ENCODE peak calls at places on chromosomes 1 and 21, in six cellular contexts. Q is upper lobe of left lung, P is transverse colon, Z is GM12892, L is body of pancreas, N is ovary. D is an unnamed sample.

GRCh38 chr1:179921981-179922380 is 32.6 kb upstream of the CEP350 start:
- DNase-seq in Z (no peak), P (no peak), N (no peak), L (no peak), Q (no peak), D (no peak)

GRCh38 chr1:118101445-118101844 is 83.6 kb downstream of the SPAG17 start:
- DNase-seq in Z (no peak), N (no peak), P (no peak), L (peak; percentile 25), Q (no peak), D (no peak)

GRCh38 chr1:9884805-9885204 is 25.3 kb downstream of the CTNNBIP1 start:
- DNase-seq in N (no peak), Z (no peak), P (no peak), Q (no peak), L (no peak), D (no peak)

GRCh38 chr1:218524526-218524925 is 179.4 kb downstream of the TGFB2 start:
- DNase-seq in Q (peak; percentile 25), P (no peak), L (no peak), Z (no peak), N (no peak), D (no peak)

GRCh38 chr1:202189012-202189790 is 4.4 kb upstream of the LGR6 start:
- DNase-seq in P (peak; percentile 81), L (peak; percentile 84), Q (peak; percentile 76), N (peak; percentile 70), Z (peak; percentile 66), D (no peak)

GRCh38 chr1:198776602-198777029 is 137.8 kb downstream of the PTPRC start:
- DNase-seq in P (peak; percentile 22), Q (peak; percentile 83), L (peak; percentile 10), Z (no peak), N (no peak), D (peak; percentile 31)

GRCh38 chr1:12595839-12596821 is 21.9 kb downstream of the DHRS3 start:
- DNase-seq in P (peak; percentile 87), N (peak; percentile 85), Q (peak; percentile 91), L (peak; percentile 77), Z (no peak), D (peak; percentile 82)

GRCh38 chr1:224517171-224517570 is 82.6 kb upstream of the WDR26 start:
- DNase-seq in Q (no peak), N (no peak), Z (no peak), P (no peak), L (no peak), D (no peak)

GRCh38 chr1:241253491-241253890 is 103.5 kb downstream of the RGS7 start:
- DNase-seq in P (no peak), Q (no peak), N (no peak), Z (no peak), L (no peak), D (no peak)

GRCh38 chr1:240189386-240189989 is 97.8 kb downstream of the FMN2 start:
- DNase-seq in N (no peak), Z (no peak), P (peak; percentile 33), L (peak; percentile 46), Q (no peak), D (no peak)

GRCh38 chr1:6785721-6786505 is 659 bp downstream of the CAMTA1 start:
- DNase-seq in Z (peak; percentile 74), Q (peak; percentile 48), P (peak; percentile 49), N (peak; percentile 48), L (peak; percentile 57), D (no peak)

DNA sequence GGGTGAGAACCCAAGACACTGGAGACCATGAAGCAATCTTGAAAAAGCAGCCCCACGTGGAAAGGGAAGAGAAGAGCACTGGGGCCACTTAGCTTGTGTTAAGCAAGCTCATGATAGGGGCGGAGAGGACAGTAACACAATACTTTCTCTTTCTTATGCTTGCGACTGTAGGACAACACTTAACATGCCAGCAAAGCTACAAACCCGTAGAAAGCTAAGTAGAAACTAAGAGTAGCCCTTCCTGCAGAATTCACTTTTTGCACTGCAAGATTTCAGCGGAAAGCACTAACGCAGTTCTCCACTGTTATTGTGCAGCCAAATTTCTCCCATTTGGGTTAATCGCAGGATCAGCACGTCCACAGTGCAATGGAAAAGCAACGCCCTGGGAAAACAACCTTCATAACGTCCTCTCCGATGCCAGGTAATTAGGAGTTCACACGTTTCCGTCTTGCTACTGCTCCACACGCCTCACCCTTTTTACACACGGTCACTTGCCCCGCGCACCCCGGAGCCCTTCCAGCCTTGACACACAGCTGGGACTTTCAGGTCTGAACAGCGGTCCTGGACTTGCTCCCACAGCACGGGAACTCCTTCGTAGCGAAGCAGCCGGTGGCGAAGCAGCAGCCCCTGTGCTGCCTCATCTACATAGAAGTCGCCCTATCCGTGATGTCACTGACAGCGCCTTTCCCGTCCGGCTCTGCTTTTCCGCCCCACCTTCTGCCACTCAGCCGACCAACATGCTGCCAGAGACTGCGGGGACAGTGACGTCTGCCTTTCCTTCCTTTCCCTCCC is 148.6 kb downstream of the PPIAL4G start:
- DNase-seq in Q (peak; percentile 94), P (peak; percentile 92), N (peak; percentile 73), Z (no peak), L (peak; percentile 92), D (peak; percentile 58)
- TF ChIP-seq POLR2A in Q (peak; percentile 61), P (peak; percentile 97), N (no peak), Z (peak; percentile 100), L (peak; percentile 99), D (peak; percentile 99)

GRCh38 chr1:23554481-23555224 is 4.6 kb downstream of the ID3 start:
- DNase-seq in N (peak; percentile 85), P (peak; percentile 90), L (peak; percentile 90), Q (peak; percentile 82), Z (peak; percentile 87), D (peak; percentile 59)
- TF ChIP-seq POLR2A in N (peak; percentile 57), P (peak; percentile 93), L (peak; percentile 91), Q (peak; percentile 14), Z (peak; percentile 77), D (peak; percentile 31)

GRCh38 chr1:246931549-246932365 is at the start of gene AHCTF1:
- DNase-seq in N (peak; percentile 98), Q (peak; percentile 96), Z (peak; percentile 87), P (peak; percentile 96), L (peak; percentile 97), D (peak; percentile 96)
- TF ChIP-seq POLR2A in N (peak; percentile 99), Q (peak; percentile 76), Z (peak; percentile 99), P (peak; percentile 98), L (peak; percentile 98), D (peak; percentile 99)

GRCh38 chr1:62337535-62337784 is 18.2 kb upstream of the KANK4 start:
- DNase-seq in L (no peak), P (no peak), Q (no peak), Z (no peak), N (no peak), D (no peak)

GRCh38 chr1:62334434-62334833 is 15.2 kb upstream of the KANK4 start:
- DNase-seq in Z (no peak), Q (no peak), N (no peak), L (no peak), P (no peak), D (no peak)

GRCh38 chr1:62336638-62337534 is 17.7 kb upstream of the KANK4 start:
- DNase-seq in Z (no peak), N (no peak), Q (no peak), L (peak; percentile 42), P (no peak), D (no peak)

GRCh38 chr1:62333431-62333830 is 14.2 kb upstream of the KANK4 start:
- DNase-seq in Z (no peak), P (no peak), N (no peak), L (no peak), Q (no peak), D (peak; percentile 64)

DNA sequence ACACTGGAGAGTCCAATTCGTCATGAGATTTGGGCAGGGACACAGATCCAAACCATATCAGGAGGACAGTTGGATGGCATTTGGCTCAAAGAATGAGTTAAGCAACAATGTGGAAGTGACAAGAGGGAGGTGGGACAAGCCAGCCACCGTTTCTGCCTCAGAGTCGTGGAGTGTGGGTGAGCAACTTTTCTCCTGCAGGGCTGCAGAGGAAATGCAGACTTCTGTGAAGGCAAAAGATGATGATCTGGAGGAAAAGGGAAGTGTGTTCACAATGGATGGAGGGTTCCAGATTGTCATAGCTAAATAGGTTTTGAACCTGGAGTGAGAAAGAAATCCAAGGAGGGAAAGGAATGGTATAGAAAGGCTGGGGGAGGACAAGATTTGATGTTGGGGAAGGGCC is 16.4 kb upstream of the KANK4 start:
- DNase-seq in Q (no peak), Z (no peak), N (no peak), L (no peak), P (no peak), D (no peak)
- TF ChIP-seq POLR2A in Q (no peak), Z (no peak), N (no peak), L (no peak), P (no peak), D (no peak)

GRCh38 chr21:46459024-46459355 is 299 bp downstream of the DIP2A start:
- DNase-seq in Z (no peak), P (no peak), L (no peak), N (no peak), Q (no peak), D (no peak)
- TF ChIP-seq POLR2A in Z (no peak), P (no peak), L (peak; percentile 39), N (no peak), Q (no peak), D (peak; percentile 89)

GRCh38 chr1:38586993-38587646 is 272.5 kb downstream of the RRAGC start:
- DNase-seq in L (peak; percentile 57), Z (peak; percentile 58), N (no peak), P (peak; percentile 36), Q (peak; percentile 65), D (peak; percentile 41)

GRCh38 chr1:38587734-38588133 is 271.8 kb downstream of the RRAGC start:
- DNase-seq in Z (no peak), P (no peak), L (no peak), N (no peak), Q (no peak), D (no peak)

GRCh38 chr1:38585971-38586370 is 273.6 kb downstream of the RRAGC start:
- DNase-seq in L (no peak), Q (no peak), Z (no peak), P (no peak), N (no peak), D (no peak)

GRCh38 chr1:38585460-38585859 is 274.1 kb downstream of the RRAGC start:
- DNase-seq in L (no peak), Z (no peak), P (no peak), Q (no peak), N (no peak), D (no peak)

DNA sequence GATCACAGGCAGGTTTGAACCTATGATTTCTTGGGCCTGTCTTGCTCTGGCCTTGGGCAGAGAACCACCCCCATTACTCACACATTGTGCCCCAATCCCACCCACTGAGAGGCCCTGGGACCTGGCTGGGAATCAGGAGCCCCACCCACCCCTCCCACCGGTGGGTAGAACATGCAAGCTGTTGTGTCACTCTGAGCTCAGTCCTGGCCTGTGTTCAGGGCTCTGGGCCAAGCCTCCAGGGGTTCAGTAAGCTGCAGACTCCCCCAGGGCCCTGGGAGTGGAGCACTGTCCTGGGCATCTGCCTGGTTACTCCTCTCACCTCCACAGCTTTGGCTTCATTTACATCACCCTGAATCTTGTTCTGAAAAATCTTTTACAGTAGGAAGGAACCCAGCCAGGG is 270.5 kb downstream of the RRAGC start:
- DNase-seq in Z (no peak), L (peak; percentile 55), P (no peak), Q (no peak), N (no peak), D (no peak)
- TF ChIP-seq POLR2A in Z (no peak), L (no peak), P (no peak), Q (no peak), N (no peak), D (no peak)